ENCODE peak calls at places on chromosomes 5 and 9, in ten cellular contexts. One of them, this sample, is unnamed.

GRCh38 chr5:306011-306805 is 15.3 kb upstream of the AHRR start:
- DNase-seq in foreskin fibroblast: no peak
- DNase-seq in germinal center: no peak
- DNase-seq in GM04504: no peak
- DNase-seq in left ventricle myocardium superior: no peak
- DNase-seq in nucleus accumbens: no peak
- DNase-seq in NCI-H82: no peak
- DNase-seq in Right ventricle myocardium inferior: no peak
- DNase-seq in left ventricle myocardium inferior: no peak
- DNase-seq in HT-29: no peak
- DNase-seq in this sample: no peak

GRCh38 chr5:68074048-68074632 is 141.4 kb upstream of the PIK3R1 start:
- DNase-seq in foreskin fibroblast: peak
- DNase-seq in germinal center: no peak
- DNase-seq in GM04504: no peak
- DNase-seq in left ventricle myocardium superior: no peak
- DNase-seq in nucleus accumbens: no peak
- DNase-seq in NCI-H82: peak
- DNase-seq in Right ventricle myocardium inferior: peak
- DNase-seq in left ventricle myocardium inferior: no peak
- DNase-seq in HT-29: peak
- DNase-seq in this sample: no peak

GRCh38 chr9:16585571-16585970 is 284.9 kb downstream of the BNC2 start:
- DNase-seq in foreskin fibroblast: no peak
- DNase-seq in germinal center: no peak
- DNase-seq in GM04504: no peak
- DNase-seq in left ventricle myocardium superior: no peak
- DNase-seq in nucleus accumbens: no peak
- DNase-seq in NCI-H82: no peak
- DNase-seq in Right ventricle myocardium inferior: no peak
- DNase-seq in left ventricle myocardium inferior: no peak
- DNase-seq in HT-29: no peak
- DNase-seq in this sample: no peak

GRCh38 chr5:33888582-33888981 is 3.2 kb downstream of the ADAMTS12 start:
- DNase-seq in foreskin fibroblast: peak
- DNase-seq in germinal center: no peak
- DNase-seq in GM04504: no peak
- DNase-seq in left ventricle myocardium superior: no peak
- DNase-seq in nucleus accumbens: no peak
- DNase-seq in NCI-H82: no peak
- DNase-seq in Right ventricle myocardium inferior: no peak
- DNase-seq in left ventricle myocardium inferior: no peak
- DNase-seq in HT-29: no peak
- DNase-seq in this sample: no peak

GRCh38 chr5:78077369-78078068 is 217.0 kb downstream of the AP3B1 start:
- DNase-seq in foreskin fibroblast: no peak
- DNase-seq in germinal center: no peak
- DNase-seq in GM04504: no peak
- DNase-seq in left ventricle myocardium superior: no peak
- DNase-seq in nucleus accumbens: no peak
- DNase-seq in NCI-H82: no peak
- DNase-seq in Right ventricle myocardium inferior: no peak
- DNase-seq in left ventricle myocardium inferior: no peak
- DNase-seq in HT-29: no peak
- DNase-seq in this sample: no peak

GRCh38 chr9:132163457-132163875 is 1.6 kb downstream of the NTNG2 start:
- DNase-seq in foreskin fibroblast: peak
- DNase-seq in germinal center: no peak
- DNase-seq in GM04504: no peak
- DNase-seq in left ventricle myocardium superior: peak
- DNase-seq in nucleus accumbens: no peak
- DNase-seq in NCI-H82: peak
- DNase-seq in Right ventricle myocardium inferior: peak
- DNase-seq in left ventricle myocardium inferior: no peak
- DNase-seq in HT-29: no peak
- DNase-seq in this sample: no peak

GRCh38 chr9:71680189-71680983 is 87.9 kb downstream of the CEMIP2 start:
- DNase-seq in foreskin fibroblast: peak
- DNase-seq in germinal center: no peak
- DNase-seq in GM04504: no peak
- DNase-seq in left ventricle myocardium superior: no peak
- DNase-seq in nucleus accumbens: no peak
- DNase-seq in NCI-H82: no peak
- DNase-seq in Right ventricle myocardium inferior: no peak
- DNase-seq in left ventricle myocardium inferior: no peak
- DNase-seq in HT-29: peak
- DNase-seq in this sample: no peak

GRCh38 chr5:180259260-180259611 is 32.6 kb downstream of the MAPK9 start:
- DNase-seq in foreskin fibroblast: no peak
- DNase-seq in germinal center: no peak
- DNase-seq in GM04504: no peak
- DNase-seq in left ventricle myocardium superior: no peak
- DNase-seq in nucleus accumbens: no peak
- DNase-seq in NCI-H82: no peak
- DNase-seq in Right ventricle myocardium inferior: no peak
- DNase-seq in left ventricle myocardium inferior: no peak
- DNase-seq in HT-29: peak
- DNase-seq in this sample: no peak

GRCh38 chr5:137888875-137889759 is at the start of gene PKD2L2:
- DNase-seq in foreskin fibroblast: peak
- DNase-seq in germinal center: peak
- DNase-seq in GM04504: peak
- DNase-seq in left ventricle myocardium superior: peak
- DNase-seq in nucleus accumbens: peak
- DNase-seq in NCI-H82: peak
- DNase-seq in Right ventricle myocardium inferior: peak
- DNase-seq in left ventricle myocardium inferior: peak
- DNase-seq in HT-29: no peak
- DNase-seq in this sample: peak

GRCh38 chr5:135323701-135324132 is 75.3 kb downstream of the MACROH2A1 start:
- DNase-seq in foreskin fibroblast: no peak
- DNase-seq in germinal center: no peak
- DNase-seq in GM04504: no peak
- DNase-seq in left ventricle myocardium superior: no peak
- DNase-seq in nucleus accumbens: no peak
- DNase-seq in NCI-H82: no peak
- DNase-seq in Right ventricle myocardium inferior: no peak
- DNase-seq in left ventricle myocardium inferior: no peak
- DNase-seq in HT-29: no peak
- DNase-seq in this sample: no peak

GRCh38 chr5:128706269-128706668 is 168.2 kb upstream of the FBN2 start:
- DNase-seq in foreskin fibroblast: peak
- DNase-seq in germinal center: no peak
- DNase-seq in GM04504: no peak
- DNase-seq in left ventricle myocardium superior: no peak
- DNase-seq in nucleus accumbens: no peak
- DNase-seq in NCI-H82: no peak
- DNase-seq in Right ventricle myocardium inferior: no peak
- DNase-seq in left ventricle myocardium inferior: no peak
- DNase-seq in HT-29: no peak
- DNase-seq in this sample: no peak

GRCh38 chr9:109725460-109725859 is 54.5 kb upstream of the PALM2AKAP2 start:
- DNase-seq in foreskin fibroblast: no peak
- DNase-seq in germinal center: no peak
- DNase-seq in GM04504: no peak
- DNase-seq in left ventricle myocardium superior: no peak
- DNase-seq in nucleus accumbens: no peak
- DNase-seq in NCI-H82: no peak
- DNase-seq in Right ventricle myocardium inferior: no peak
- DNase-seq in left ventricle myocardium inferior: no peak
- DNase-seq in HT-29: no peak
- DNase-seq in this sample: no peak

GRCh38 chr9:4563105-4563504 is 72.8 kb downstream of the SLC1A1 start:
- DNase-seq in foreskin fibroblast: no peak
- DNase-seq in germinal center: no peak
- DNase-seq in GM04504: no peak
- DNase-seq in left ventricle myocardium superior: no peak
- DNase-seq in nucleus accumbens: no peak
- DNase-seq in NCI-H82: no peak
- DNase-seq in Right ventricle myocardium inferior: no peak
- DNase-seq in left ventricle myocardium inferior: no peak
- DNase-seq in HT-29: no peak
- DNase-seq in this sample: no peak

GRCh38 chr5:151696470-151697061 is 9.9 kb upstream of the SPARC start:
- DNase-seq in foreskin fibroblast: peak
- DNase-seq in germinal center: no peak
- DNase-seq in GM04504: peak
- DNase-seq in left ventricle myocardium superior: peak
- DNase-seq in nucleus accumbens: peak
- DNase-seq in NCI-H82: peak
- DNase-seq in Right ventricle myocardium inferior: no peak
- DNase-seq in left ventricle myocardium inferior: peak
- DNase-seq in HT-29: no peak
- DNase-seq in this sample: no peak

GRCh38 chr5:56457887-56458451 is 224.8 kb upstream of the ANKRD55 start:
- DNase-seq in foreskin fibroblast: peak
- DNase-seq in germinal center: no peak
- DNase-seq in GM04504: peak
- DNase-seq in left ventricle myocardium superior: peak
- DNase-seq in nucleus accumbens: no peak
- DNase-seq in NCI-H82: no peak
- DNase-seq in Right ventricle myocardium inferior: no peak
- DNase-seq in left ventricle myocardium inferior: peak
- DNase-seq in HT-29: no peak
- DNase-seq in this sample: no peak

GRCh38 chr9:83637389-83637788 is 14.4 kb downstream of the IDNK start:
- DNase-seq in foreskin fibroblast: no peak
- DNase-seq in germinal center: no peak
- DNase-seq in GM04504: no peak
- DNase-seq in left ventricle myocardium superior: no peak
- DNase-seq in nucleus accumbens: no peak
- DNase-seq in NCI-H82: no peak
- DNase-seq in Right ventricle myocardium inferior: no peak
- DNase-seq in left ventricle myocardium inferior: no peak
- DNase-seq in HT-29: no peak
- DNase-seq in this sample: no peak

GRCh38 chr5:138696501-138696900 is 56.7 kb upstream of the CTNNA1 start:
- DNase-seq in foreskin fibroblast: peak
- DNase-seq in germinal center: no peak
- DNase-seq in GM04504: no peak
- DNase-seq in left ventricle myocardium superior: no peak
- DNase-seq in nucleus accumbens: no peak
- DNase-seq in NCI-H82: no peak
- DNase-seq in Right ventricle myocardium inferior: no peak
- DNase-seq in left ventricle myocardium inferior: no peak
- DNase-seq in HT-29: no peak
- DNase-seq in this sample: no peak

GRCh38 chr9:98311541-98311940 is 56.1 kb upstream of the TBC1D2 start:
- DNase-seq in foreskin fibroblast: no peak
- DNase-seq in germinal center: no peak
- DNase-seq in GM04504: no peak
- DNase-seq in left ventricle myocardium superior: no peak
- DNase-seq in nucleus accumbens: no peak
- DNase-seq in NCI-H82: no peak
- DNase-seq in Right ventricle myocardium inferior: no peak
- DNase-seq in left ventricle myocardium inferior: no peak
- DNase-seq in HT-29: no peak
- DNase-seq in this sample: no peak

GRCh38 chr9:78239506-78239905 is 3.6 kb downstream of the CEP78 start:
- DNase-seq in foreskin fibroblast: peak
- DNase-seq in germinal center: no peak
- DNase-seq in GM04504: no peak
- DNase-seq in left ventricle myocardium superior: no peak
- DNase-seq in nucleus accumbens: no peak
- DNase-seq in NCI-H82: peak
- DNase-seq in Right ventricle myocardium inferior: no peak
- DNase-seq in left ventricle myocardium inferior: no peak
- DNase-seq in HT-29: peak
- DNase-seq in this sample: no peak

GRCh38 chr9:135103001-135103446 is 15.6 kb downstream of the OLFM1 start:
- DNase-seq in foreskin fibroblast: no peak
- DNase-seq in germinal center: no peak
- DNase-seq in GM04504: no peak
- DNase-seq in left ventricle myocardium superior: peak
- DNase-seq in nucleus accumbens: no peak
- DNase-seq in NCI-H82: no peak
- DNase-seq in Right ventricle myocardium inferior: peak
- DNase-seq in left ventricle myocardium inferior: no peak
- DNase-seq in HT-29: no peak
- DNase-seq in this sample: no peak

GRCh38 chr5:52498607-52499006 is 289.1 kb upstream of the ITGA1 start:
- DNase-seq in foreskin fibroblast: no peak
- DNase-seq in germinal center: no peak
- DNase-seq in GM04504: no peak
- DNase-seq in left ventricle myocardium superior: no peak
- DNase-seq in nucleus accumbens: no peak
- DNase-seq in NCI-H82: no peak
- DNase-seq in Right ventricle myocardium inferior: no peak
- DNase-seq in left ventricle myocardium inferior: no peak
- DNase-seq in HT-29: no peak
- DNase-seq in this sample: no peak

GRCh38 chr5:54553659-54554207 is 36.2 kb downstream of the SNX18 start:
- DNase-seq in foreskin fibroblast: no peak
- DNase-seq in germinal center: no peak
- DNase-seq in GM04504: no peak
- DNase-seq in left ventricle myocardium superior: no peak
- DNase-seq in nucleus accumbens: peak
- DNase-seq in NCI-H82: no peak
- DNase-seq in Right ventricle myocardium inferior: no peak
- DNase-seq in left ventricle myocardium inferior: no peak
- DNase-seq in HT-29: no peak
- DNase-seq in this sample: no peak

GRCh38 chr5:92002875-92003274 is 619.8 kb upstream of the ARRDC3 start:
- DNase-seq in foreskin fibroblast: peak
- DNase-seq in germinal center: no peak
- DNase-seq in GM04504: no peak
- DNase-seq in left ventricle myocardium superior: no peak
- DNase-seq in nucleus accumbens: no peak
- DNase-seq in NCI-H82: no peak
- DNase-seq in Right ventricle myocardium inferior: no peak
- DNase-seq in left ventricle myocardium inferior: no peak
- DNase-seq in HT-29: no peak
- DNase-seq in this sample: no peak

GRCh38 chr5:176541338-176542134 is 4.3 kb upstream of the RNF44 start:
- DNase-seq in foreskin fibroblast: peak
- DNase-seq in germinal center: no peak
- DNase-seq in GM04504: no peak
- DNase-seq in left ventricle myocardium superior: peak
- DNase-seq in nucleus accumbens: no peak
- DNase-seq in NCI-H82: peak
- DNase-seq in Right ventricle myocardium inferior: peak
- DNase-seq in left ventricle myocardium inferior: peak
- DNase-seq in HT-29: peak
- DNase-seq in this sample: peak

GRCh38 chr5:147558131-147558730 is 48.4 kb upstream of the DPYSL3 start:
- DNase-seq in foreskin fibroblast: peak
- DNase-seq in germinal center: no peak
- DNase-seq in GM04504: no peak
- DNase-seq in left ventricle myocardium superior: no peak
- DNase-seq in nucleus accumbens: no peak
- DNase-seq in NCI-H82: peak
- DNase-seq in Right ventricle myocardium inferior: no peak
- DNase-seq in left ventricle myocardium inferior: no peak
- DNase-seq in HT-29: no peak
- DNase-seq in this sample: no peak

GRCh38 chr9:13364271-13364670 is 84.8 kb upstream of the MPDZ start:
- DNase-seq in foreskin fibroblast: no peak
- DNase-seq in germinal center: no peak
- DNase-seq in GM04504: no peak
- DNase-seq in left ventricle myocardium superior: no peak
- DNase-seq in nucleus accumbens: no peak
- DNase-seq in NCI-H82: no peak
- DNase-seq in Right ventricle myocardium inferior: no peak
- DNase-seq in left ventricle myocardium inferior: no peak
- DNase-seq in HT-29: no peak
- DNase-seq in this sample: no peak

GRCh38 chr9:34437006-34437925 is 21.1 kb downstream of the FAM219A start:
- DNase-seq in foreskin fibroblast: peak
- DNase-seq in germinal center: peak
- DNase-seq in GM04504: peak
- DNase-seq in left ventricle myocardium superior: no peak
- DNase-seq in nucleus accumbens: no peak
- DNase-seq in NCI-H82: peak
- DNase-seq in Right ventricle myocardium inferior: no peak
- DNase-seq in left ventricle myocardium inferior: peak
- DNase-seq in HT-29: peak
- DNase-seq in this sample: peak

GRCh38 chr9:21565137-21565536 is 83.0 kb upstream of the IFNE start:
- DNase-seq in foreskin fibroblast: no peak
- DNase-seq in germinal center: no peak
- DNase-seq in GM04504: no peak
- DNase-seq in left ventricle myocardium superior: no peak
- DNase-seq in nucleus accumbens: no peak
- DNase-seq in NCI-H82: no peak
- DNase-seq in Right ventricle myocardium inferior: no peak
- DNase-seq in left ventricle myocardium inferior: no peak
- DNase-seq in HT-29: no peak
- DNase-seq in this sample: no peak